ENCODE peak calls at places on chromosome 15, in six cellular contexts. One of them, this sample, is unnamed.

GRCh38 chr15:89486726-89487050 is 9.7 kb downstream of the RHCG start:
- DNase-seq in stomach: no peak
- DNase-seq in AG09309: no peak
- DNase-seq in suprapubic skin: peak
- DNase-seq in H9: peak
- DNase-seq in IMR-90: no peak
- DNase-seq in this sample: peak

GRCh38 chr15:74365619-74366445 is 1.6 kb downstream of the CYP11A1 start:
- DNase-seq in suprapubic skin: peak
- DNase-seq in stomach: no peak
- DNase-seq in AG09309: no peak
- DNase-seq in IMR-90: peak
- DNase-seq in H9: peak
- DNase-seq in this sample: no peak

GRCh38 chr15:47129033-47129432 is 588.3 kb upstream of the SEMA6D start:
- DNase-seq in stomach: no peak
- DNase-seq in IMR-90: no peak
- DNase-seq in AG09309: no peak
- DNase-seq in H9: no peak
- DNase-seq in suprapubic skin: no peak
- DNase-seq in this sample: no peak

GRCh38 chr15:25173241-25174028 is 218.6 kb downstream of the SNRPN start:
- DNase-seq in suprapubic skin: no peak
- DNase-seq in H9: peak
- DNase-seq in stomach: peak
- DNase-seq in AG09309: no peak
- DNase-seq in IMR-90: no peak
- DNase-seq in this sample: no peak

GRCh38 chr15:76812381-76812780 is 92.8 kb downstream of the SCAPER start:
- DNase-seq in stomach: no peak
- DNase-seq in AG09309: no peak
- DNase-seq in H9: no peak
- DNase-seq in IMR-90: no peak
- DNase-seq in suprapubic skin: no peak
- DNase-seq in this sample: no peak

GRCh38 chr15:26971303-26972018 is 480 bp downstream of the GABRG3 start:
- DNase-seq in suprapubic skin: no peak
- DNase-seq in IMR-90: no peak
- DNase-seq in stomach: no peak
- DNase-seq in AG09309: no peak
- DNase-seq in H9: peak
- DNase-seq in this sample: no peak

GRCh38 chr15:33226559-33227181 is 32.2 kb upstream of the FMN1 start:
- DNase-seq in stomach: peak
- DNase-seq in AG09309: no peak
- DNase-seq in IMR-90: no peak
- DNase-seq in H9: peak
- DNase-seq in suprapubic skin: no peak
- DNase-seq in this sample: no peak

GRCh38 chr15:94259121-94259776 is 27.9 kb downstream of the MCTP2 start:
- DNase-seq in stomach: no peak
- DNase-seq in H9: no peak
- DNase-seq in IMR-90: peak
- DNase-seq in suprapubic skin: no peak
- DNase-seq in AG09309: no peak
- DNase-seq in this sample: no peak

GRCh38 chr15:36879568-36880225 is 220.7 kb downstream of the MEIS2 start:
- DNase-seq in H9: peak
- DNase-seq in IMR-90: no peak
- DNase-seq in AG09309: no peak
- DNase-seq in stomach: no peak
- DNase-seq in suprapubic skin: no peak
- DNase-seq in this sample: no peak

GRCh38 chr15:74130089-74130848 is at the start of gene ISLR2:
- DNase-seq in stomach: no peak
- DNase-seq in AG09309: no peak
- DNase-seq in H9: no peak
- DNase-seq in suprapubic skin: peak
- DNase-seq in IMR-90: no peak
- DNase-seq in this sample: no peak

GRCh38 chr15:71572452-71573053 is 237.8 kb upstream of the NR2E3 start:
- DNase-seq in H9: peak
- DNase-seq in suprapubic skin: no peak
- DNase-seq in AG09309: no peak
- DNase-seq in stomach: peak
- DNase-seq in IMR-90: no peak
- DNase-seq in this sample: no peak
- TF ChIP-seq CTCF in H9: peak
- TF ChIP-seq CTCF in suprapubic skin: peak
- TF ChIP-seq CTCF in AG09309: peak
- TF ChIP-seq CTCF in stomach: peak
- TF ChIP-seq CTCF in IMR-90: peak
- TF ChIP-seq CTCF in this sample: no peak

DNA sequence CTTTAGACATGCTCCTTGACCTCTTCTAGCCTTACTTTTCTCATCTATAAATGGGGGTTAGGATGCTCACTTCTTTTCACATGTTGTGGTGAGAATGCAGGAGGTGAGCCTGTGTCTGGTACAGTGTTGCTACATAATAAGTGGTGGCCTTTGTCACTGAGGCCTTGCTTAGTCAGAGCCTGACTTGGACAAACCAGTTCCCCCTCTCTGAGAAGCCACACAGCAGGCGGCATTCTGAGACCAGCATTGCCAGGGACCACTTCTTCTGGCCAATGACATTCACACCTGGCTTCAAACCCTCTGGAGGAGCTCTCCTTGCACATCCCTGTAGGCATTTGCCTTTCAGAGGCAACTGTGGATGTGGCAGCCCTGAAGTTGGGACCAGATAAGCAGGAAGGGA is 95.7 kb downstream of the MINAR1 start:
- DNase-seq in H9: no peak
- DNase-seq in suprapubic skin: no peak
- DNase-seq in IMR-90: no peak
- DNase-seq in AG09309: no peak
- DNase-seq in stomach: no peak
- DNase-seq in this sample: no peak
- TF ChIP-seq CTCF in H9: no peak
- TF ChIP-seq CTCF in suprapubic skin: no peak
- TF ChIP-seq CTCF in IMR-90: no peak
- TF ChIP-seq CTCF in AG09309: no peak
- TF ChIP-seq CTCF in stomach: no peak
- TF ChIP-seq CTCF in this sample: no peak

GRCh38 chr15:98568382-98569017 is 79.8 kb upstream of the IGF1R start:
- DNase-seq in suprapubic skin: no peak
- DNase-seq in IMR-90: no peak
- DNase-seq in H9: no peak
- DNase-seq in stomach: no peak
- DNase-seq in AG09309: no peak
- DNase-seq in this sample: no peak
- TF ChIP-seq CTCF in suprapubic skin: peak
- TF ChIP-seq CTCF in IMR-90: peak
- TF ChIP-seq CTCF in H9: peak
- TF ChIP-seq CTCF in stomach: no peak
- TF ChIP-seq CTCF in AG09309: peak
- TF ChIP-seq CTCF in this sample: no peak

GRCh38 chr15:79035111-79035601 is 55.4 kb downstream of the RASGRF1 start:
- DNase-seq in suprapubic skin: no peak
- DNase-seq in IMR-90: no peak
- DNase-seq in H9: peak
- DNase-seq in AG09309: no peak
- DNase-seq in stomach: no peak
- DNase-seq in this sample: no peak
- TF ChIP-seq CTCF in suprapubic skin: peak
- TF ChIP-seq CTCF in IMR-90: peak
- TF ChIP-seq CTCF in H9: peak
- TF ChIP-seq CTCF in AG09309: peak
- TF ChIP-seq CTCF in stomach: no peak
- TF ChIP-seq CTCF in this sample: no peak

DNA sequence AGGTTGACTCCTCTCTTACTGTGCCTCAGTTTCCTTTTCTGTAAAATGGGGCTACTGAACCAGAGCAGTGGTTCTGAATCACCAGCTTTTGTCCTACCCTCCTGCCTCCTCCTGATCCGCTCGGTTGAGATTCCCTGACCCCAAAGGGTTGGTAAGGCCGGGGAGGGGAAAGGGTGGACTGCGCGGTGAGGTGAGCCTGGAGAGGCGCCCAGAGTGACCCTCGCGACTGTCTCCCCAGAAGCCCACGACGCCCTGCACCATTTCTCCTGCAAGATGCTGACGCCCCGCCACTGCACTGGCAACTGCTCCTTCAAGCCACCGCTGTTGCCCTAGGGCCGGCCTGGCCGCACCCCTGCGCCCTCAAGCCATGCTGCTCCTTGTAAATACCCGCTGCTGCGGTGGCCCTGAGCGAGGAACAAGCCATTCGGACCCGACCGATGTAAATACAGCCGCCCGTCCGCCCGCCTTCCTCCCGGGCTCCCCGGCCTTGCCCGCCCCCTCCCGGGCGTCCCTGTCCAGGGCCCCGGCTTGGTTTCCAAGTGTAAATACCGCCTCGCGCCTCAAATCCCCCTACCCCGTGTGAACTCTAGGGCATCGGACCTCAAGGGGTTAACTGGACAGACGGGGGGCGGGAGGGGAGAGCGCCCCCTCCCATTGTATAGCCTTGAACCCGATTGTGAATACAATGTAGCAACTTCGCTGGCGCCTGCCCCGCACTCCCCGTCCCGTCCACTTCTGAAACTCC is 6.2 kb downstream of the RNU6-1 start:
- DNase-seq in suprapubic skin: peak
- DNase-seq in IMR-90: no peak
- DNase-seq in stomach: peak
- DNase-seq in AG09309: no peak
- DNase-seq in H9: peak
- DNase-seq in this sample: peak
- TF ChIP-seq CTCF in suprapubic skin: peak
- TF ChIP-seq CTCF in IMR-90: peak
- TF ChIP-seq CTCF in stomach: peak
- TF ChIP-seq CTCF in AG09309: peak
- TF ChIP-seq CTCF in H9: peak
- TF ChIP-seq CTCF in this sample: peak

GRCh38 chr15:79025201-79025600 is 65.4 kb downstream of the RASGRF1 start:
- DNase-seq in suprapubic skin: no peak
- DNase-seq in H9: no peak
- DNase-seq in IMR-90: no peak
- DNase-seq in AG09309: no peak
- DNase-seq in stomach: no peak
- DNase-seq in this sample: peak
- TF ChIP-seq CTCF in suprapubic skin: no peak
- TF ChIP-seq CTCF in H9: peak
- TF ChIP-seq CTCF in IMR-90: no peak
- TF ChIP-seq CTCF in AG09309: no peak
- TF ChIP-seq CTCF in stomach: no peak
- TF ChIP-seq CTCF in this sample: peak

DNA sequence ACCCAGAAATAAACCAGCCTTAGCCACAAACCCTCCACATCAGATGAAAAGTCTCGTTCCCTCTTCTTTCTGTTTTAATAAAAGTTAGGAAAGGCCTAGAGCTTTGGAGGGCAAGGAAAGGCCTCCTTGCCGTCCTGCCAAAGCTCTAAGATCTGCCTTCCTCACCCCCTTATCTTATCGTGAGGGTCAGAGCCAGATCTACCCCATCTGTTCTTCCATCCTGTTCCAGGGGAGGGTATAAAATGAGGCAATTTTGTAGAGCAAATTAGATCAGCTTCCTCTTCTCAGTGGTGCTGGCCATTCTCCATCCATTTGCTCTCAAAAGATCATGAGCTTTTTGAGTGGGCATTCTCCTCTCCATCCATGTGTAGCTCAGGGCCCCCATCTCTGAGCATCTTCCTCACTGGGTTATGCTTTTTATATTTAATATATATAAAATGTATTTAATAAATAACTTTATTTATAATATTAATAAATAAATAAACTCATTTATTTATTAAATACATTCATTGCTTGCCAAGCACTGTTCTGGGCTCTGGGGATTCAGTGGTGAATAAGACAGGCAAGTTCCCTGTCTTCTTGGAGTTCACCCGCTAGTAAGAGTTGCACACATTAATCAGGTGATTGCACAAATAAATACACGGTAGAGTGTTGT is 2.0 kb upstream of the SLC24A1 start:
- DNase-seq in suprapubic skin: no peak
- DNase-seq in AG09309: no peak
- DNase-seq in stomach: no peak
- DNase-seq in IMR-90: no peak
- DNase-seq in H9: no peak
- DNase-seq in this sample: no peak
- TF ChIP-seq CTCF in suprapubic skin: no peak
- TF ChIP-seq CTCF in AG09309: no peak
- TF ChIP-seq CTCF in stomach: no peak
- TF ChIP-seq CTCF in IMR-90: no peak
- TF ChIP-seq CTCF in H9: no peak
- TF ChIP-seq CTCF in this sample: no peak

GRCh38 chr15:51192560-51193280 is 98.0 kb upstream of the TNFAIP8L3 start:
- DNase-seq in H9: peak
- DNase-seq in stomach: peak
- DNase-seq in suprapubic skin: peak
- DNase-seq in IMR-90: peak
- DNase-seq in AG09309: peak
- DNase-seq in this sample: peak

GRCh38 chr15:51189579-51190397 is 95.1 kb upstream of the TNFAIP8L3 start:
- DNase-seq in AG09309: no peak
- DNase-seq in suprapubic skin: no peak
- DNase-seq in H9: no peak
- DNase-seq in stomach: no peak
- DNase-seq in IMR-90: no peak
- DNase-seq in this sample: no peak

GRCh38 chr15:51191766-51192165 is 97.1 kb upstream of the TNFAIP8L3 start:
- DNase-seq in AG09309: no peak
- DNase-seq in IMR-90: no peak
- DNase-seq in H9: no peak
- DNase-seq in stomach: no peak
- DNase-seq in suprapubic skin: no peak
- DNase-seq in this sample: no peak

GRCh38 chr15:51191072-51191665 is 96.5 kb upstream of the TNFAIP8L3 start:
- DNase-seq in IMR-90: no peak
- DNase-seq in stomach: no peak
- DNase-seq in H9: no peak
- DNase-seq in suprapubic skin: no peak
- DNase-seq in AG09309: no peak
- DNase-seq in this sample: no peak

DNA sequence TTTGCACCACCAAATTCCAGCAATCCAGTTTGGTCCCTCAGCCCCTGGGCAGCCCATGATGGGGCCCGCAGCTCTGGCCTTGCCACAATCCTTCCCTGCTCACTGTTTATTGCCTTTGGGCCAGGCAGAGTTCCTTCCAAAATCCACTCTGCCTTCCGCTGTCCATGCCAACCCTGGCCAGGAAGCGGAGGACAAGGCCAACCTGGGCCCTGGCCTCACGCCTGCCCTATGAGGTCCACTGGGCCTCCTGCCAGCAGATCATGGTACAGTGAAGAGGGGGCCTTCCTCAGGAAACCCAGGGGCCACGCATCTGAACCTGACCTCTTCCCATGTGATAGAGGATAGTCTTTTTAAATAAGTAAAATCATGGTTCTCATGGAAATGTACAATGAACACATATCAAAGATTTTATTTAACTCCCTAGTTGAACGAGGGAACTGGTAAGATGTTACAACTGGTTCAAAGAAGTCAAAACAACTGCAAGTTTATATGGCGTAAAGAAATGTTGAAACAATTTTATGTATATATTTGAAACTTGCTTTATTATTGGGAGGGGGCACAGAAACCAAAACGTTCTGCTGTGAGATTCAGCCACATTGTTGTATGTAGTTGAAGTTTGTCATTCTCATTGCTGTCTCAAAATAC is 95.8 kb upstream of the TNFAIP8L3 start:
- DNase-seq in AG09309: no peak
- DNase-seq in suprapubic skin: no peak
- DNase-seq in stomach: no peak
- DNase-seq in IMR-90: no peak
- DNase-seq in H9: no peak
- DNase-seq in this sample: no peak
- TF ChIP-seq CTCF in AG09309: no peak
- TF ChIP-seq CTCF in suprapubic skin: no peak
- TF ChIP-seq CTCF in stomach: no peak
- TF ChIP-seq CTCF in IMR-90: no peak
- TF ChIP-seq CTCF in H9: no peak
- TF ChIP-seq CTCF in this sample: no peak